ENCODE peak calls at places on chromosomes 2 and 18, in seven cellular contexts. One of them, this sample, is unnamed. For H3K9me3, the result is how much of the 10 kb centered on the place peaks cover.

GRCh38 chr2:227939271-227940027 is 68.0 kb downstream of the DAW1 start:
- DNase-seq in effector memory CD4-positive, alpha-beta T cell: no peak
- DNase-seq in colonic mucosa: no peak
- DNase-seq in tibial artery: no peak
- DNase-seq in neuronal stem cell: peak
- DNase-seq in A549: peak
- DNase-seq in small intestine: peak
- DNase-seq in this sample: no peak

GRCh38 chr18:76467371-76468190 is 27.5 kb downstream of the ZNF516 start:
- DNase-seq in neuronal stem cell: no peak
- DNase-seq in small intestine: no peak
- DNase-seq in colonic mucosa: no peak
- DNase-seq in tibial artery: no peak
- DNase-seq in A549: no peak
- DNase-seq in effector memory CD4-positive, alpha-beta T cell: no peak
- DNase-seq in this sample: no peak

GRCh38 chr2:177599072-177599688 is 206.6 kb downstream of the AGPS start:
- DNase-seq in A549: no peak
- DNase-seq in effector memory CD4-positive, alpha-beta T cell: no peak
- DNase-seq in small intestine: no peak
- DNase-seq in tibial artery: no peak
- DNase-seq in colonic mucosa: no peak
- DNase-seq in neuronal stem cell: no peak
- DNase-seq in this sample: no peak

GRCh38 chr2:12605936-12606335 is 110.8 kb upstream of the TRIB2 start:
- DNase-seq in A549: no peak
- DNase-seq in small intestine: no peak
- DNase-seq in effector memory CD4-positive, alpha-beta T cell: no peak
- DNase-seq in neuronal stem cell: no peak
- DNase-seq in tibial artery: no peak
- DNase-seq in colonic mucosa: no peak
- DNase-seq in this sample: no peak

GRCh38 chr18:66511810-66512209 is 92.1 kb downstream of the CDH19 start:
- DNase-seq in tibial artery: no peak
- DNase-seq in colonic mucosa: no peak
- DNase-seq in small intestine: no peak
- DNase-seq in effector memory CD4-positive, alpha-beta T cell: no peak
- DNase-seq in A549: no peak
- DNase-seq in neuronal stem cell: no peak
- DNase-seq in this sample: no peak

GRCh38 chr2:125318740-125319139 is 1293.7 kb downstream of the CNTNAP5 start:
- DNase-seq in A549: no peak
- DNase-seq in colonic mucosa: no peak
- DNase-seq in small intestine: no peak
- DNase-seq in neuronal stem cell: no peak
- DNase-seq in tibial artery: no peak
- DNase-seq in effector memory CD4-positive, alpha-beta T cell: no peak
- DNase-seq in this sample: no peak

GRCh38 chr18:79523738-79524180 is 128.0 kb downstream of the NFATC1 start:
- DNase-seq in A549: no peak
- DNase-seq in neuronal stem cell: no peak
- DNase-seq in tibial artery: peak
- DNase-seq in effector memory CD4-positive, alpha-beta T cell: peak
- DNase-seq in colonic mucosa: peak
- DNase-seq in small intestine: peak
- DNase-seq in this sample: no peak

GRCh38 chr18:6057604-6058003 is 162.3 kb upstream of the TMEM200C start:
- DNase-seq in neuronal stem cell: no peak
- DNase-seq in small intestine: no peak
- DNase-seq in effector memory CD4-positive, alpha-beta T cell: no peak
- DNase-seq in A549: no peak
- DNase-seq in colonic mucosa: no peak
- DNase-seq in tibial artery: no peak
- DNase-seq in this sample: no peak

GRCh38 chr2:65033178-65033577 is 23.0 kb upstream of the CEP68 start:
- DNase-seq in neuronal stem cell: no peak
- DNase-seq in tibial artery: no peak
- DNase-seq in A549: peak
- DNase-seq in effector memory CD4-positive, alpha-beta T cell: no peak
- DNase-seq in small intestine: no peak
- DNase-seq in colonic mucosa: no peak
- DNase-seq in this sample: no peak

GRCh38 chr18:33560686-33561370 is 17.2 kb upstream of the ASXL3 start:
- DNase-seq in tibial artery: no peak
- DNase-seq in A549: no peak
- DNase-seq in neuronal stem cell: no peak
- DNase-seq in small intestine: no peak
- DNase-seq in colonic mucosa: peak
- DNase-seq in effector memory CD4-positive, alpha-beta T cell: no peak
- DNase-seq in this sample: no peak

GRCh38 chr2:169716229-169716886 is 17.3 kb upstream of the KLHL23 start:
- DNase-seq in neuronal stem cell: no peak
- DNase-seq in effector memory CD4-positive, alpha-beta T cell: no peak
- DNase-seq in colonic mucosa: peak
- DNase-seq in small intestine: peak
- DNase-seq in A549: no peak
- DNase-seq in tibial artery: no peak
- DNase-seq in this sample: no peak

GRCh38 chr18:75214766-75215515 is 4.3 kb downstream of the TSHZ1 start:
- DNase-seq in A549: no peak
- DNase-seq in colonic mucosa: peak
- DNase-seq in neuronal stem cell: no peak
- DNase-seq in effector memory CD4-positive, alpha-beta T cell: no peak
- DNase-seq in tibial artery: no peak
- DNase-seq in small intestine: peak
- DNase-seq in this sample: no peak

GRCh38 chr2:237497820-237498128 is 10.7 kb downstream of the MLPH start:
- DNase-seq in colonic mucosa: no peak
- DNase-seq in effector memory CD4-positive, alpha-beta T cell: no peak
- DNase-seq in neuronal stem cell: no peak
- DNase-seq in small intestine: no peak
- DNase-seq in tibial artery: peak
- DNase-seq in A549: no peak
- DNase-seq in this sample: no peak

GRCh38 chr2:231379266-231380215 is 16.0 kb upstream of the B3GNT7 start:
- DNase-seq in effector memory CD4-positive, alpha-beta T cell: no peak
- DNase-seq in A549: no peak
- DNase-seq in neuronal stem cell: no peak
- DNase-seq in tibial artery: no peak
- DNase-seq in small intestine: peak
- DNase-seq in colonic mucosa: peak
- DNase-seq in this sample: no peak

GRCh38 chr2:176677746-176678145 is 408.5 kb downstream of the MTX2 start:
- DNase-seq in tibial artery: no peak
- DNase-seq in A549: no peak
- DNase-seq in neuronal stem cell: no peak
- DNase-seq in effector memory CD4-positive, alpha-beta T cell: no peak
- DNase-seq in small intestine: no peak
- DNase-seq in colonic mucosa: no peak
- DNase-seq in this sample: no peak

GRCh38 chr2:119337749-119338148 is 28.9 kb downstream of the C2orf76 start:
- DNase-seq in tibial artery: no peak
- DNase-seq in A549: no peak
- DNase-seq in colonic mucosa: no peak
- DNase-seq in small intestine: no peak
- DNase-seq in effector memory CD4-positive, alpha-beta T cell: no peak
- DNase-seq in neuronal stem cell: no peak
- DNase-seq in this sample: no peak

GRCh38 chr2:177265386-177265690 is 811 bp upstream of the NFE2L2 start:
- DNase-seq in neuronal stem cell: no peak
- DNase-seq in colonic mucosa: peak
- DNase-seq in tibial artery: peak
- DNase-seq in A549: no peak
- DNase-seq in effector memory CD4-positive, alpha-beta T cell: no peak
- DNase-seq in small intestine: no peak
- DNase-seq in this sample: no peak

GRCh38 chr2:203705184-203705583 is 1.3 kb upstream of the CD28 start:
- DNase-seq in effector memory CD4-positive, alpha-beta T cell: peak
- DNase-seq in neuronal stem cell: no peak
- DNase-seq in small intestine: no peak
- DNase-seq in A549: no peak
- DNase-seq in colonic mucosa: no peak
- DNase-seq in tibial artery: no peak
- DNase-seq in this sample: no peak

GRCh38 chr18:28176933-28177827 is at the start of gene CDH2:
- DNase-seq in tibial artery: no peak
- DNase-seq in A549: peak
- DNase-seq in effector memory CD4-positive, alpha-beta T cell: no peak
- DNase-seq in small intestine: no peak
- DNase-seq in neuronal stem cell: peak
- DNase-seq in colonic mucosa: no peak
- DNase-seq in this sample: peak

GRCh38 chr2:70083344-70084156 is 3.7 kb upstream of the PCBP1 start:
- DNase-seq in tibial artery: no peak
- DNase-seq in small intestine: peak
- DNase-seq in effector memory CD4-positive, alpha-beta T cell: peak
- DNase-seq in colonic mucosa: peak
- DNase-seq in neuronal stem cell: no peak
- DNase-seq in A549: no peak
- DNase-seq in this sample: no peak

DNA sequence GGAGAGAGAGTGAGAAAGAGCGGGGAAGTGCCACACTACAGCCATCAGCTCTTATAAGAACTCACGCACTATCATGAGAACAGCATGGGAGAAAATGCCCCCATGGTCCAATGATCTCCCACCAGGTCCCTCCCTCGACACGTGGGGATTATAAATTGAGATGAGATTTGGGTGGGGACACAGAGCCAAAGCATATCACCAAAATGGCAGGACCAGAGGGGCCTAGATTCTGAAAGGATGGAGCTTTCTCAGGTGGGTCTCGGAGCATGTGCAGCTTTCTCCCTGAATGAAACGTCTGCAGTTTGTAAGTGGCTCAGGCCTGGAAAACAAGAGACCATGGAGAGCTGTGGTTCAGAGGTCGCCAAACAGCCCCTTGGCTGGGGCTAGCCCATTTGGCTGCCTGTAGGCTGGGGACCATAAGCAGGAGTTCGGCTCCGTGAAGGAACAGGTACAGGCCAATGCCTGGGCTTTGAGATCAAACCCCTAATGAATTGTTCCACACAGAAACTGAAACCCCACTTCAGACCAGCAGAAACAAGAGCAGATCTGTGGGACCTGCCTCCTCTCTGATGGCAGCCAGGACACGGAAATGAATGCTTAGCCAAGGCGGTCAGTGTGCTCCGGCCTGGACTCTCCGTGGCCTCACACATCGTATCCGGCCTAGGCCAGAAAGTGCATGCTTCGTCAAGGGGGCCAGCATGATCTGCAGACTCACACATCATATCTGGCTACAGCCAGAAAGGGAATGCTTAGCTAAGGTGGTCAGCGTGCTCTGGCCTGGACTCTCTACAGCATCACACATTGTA is 111.2 kb upstream of the TMEM18 start:
- DNase-seq in A549: no peak
- DNase-seq in small intestine: no peak
- DNase-seq in colonic mucosa: no peak
- DNase-seq in neuronal stem cell: no peak
- DNase-seq in tibial artery: no peak
- DNase-seq in effector memory CD4-positive, alpha-beta T cell: no peak
- DNase-seq in this sample: no peak
- H3K4me3 ChIP-seq in A549: no peak
- H3K4me3 ChIP-seq in small intestine: no peak
- H3K4me3 ChIP-seq in colonic mucosa: no peak
- H3K4me3 ChIP-seq in neuronal stem cell: no peak
- H3K4me3 ChIP-seq in tibial artery: no peak
- H3K4me3 ChIP-seq in effector memory CD4-positive, alpha-beta T cell: no peak
- H3K4me3 ChIP-seq in this sample: no peak

GRCh38 chr2:487495-488079 is 189.6 kb downstream of the TMEM18 start:
- DNase-seq in neuronal stem cell: no peak
- DNase-seq in effector memory CD4-positive, alpha-beta T cell: no peak
- DNase-seq in small intestine: no peak
- DNase-seq in colonic mucosa: no peak
- DNase-seq in A549: no peak
- DNase-seq in tibial artery: no peak
- DNase-seq in this sample: no peak
- H3K9me3 ChIP-seq in neuronal stem cell: under half
- H3K9me3 ChIP-seq in effector memory CD4-positive, alpha-beta T cell: under half
- H3K9me3 ChIP-seq in small intestine: under half
- H3K9me3 ChIP-seq in colonic mucosa: under half
- H3K9me3 ChIP-seq in A549: under half
- H3K9me3 ChIP-seq in tibial artery: under half
- H3K9me3 ChIP-seq in this sample: under half

DNA sequence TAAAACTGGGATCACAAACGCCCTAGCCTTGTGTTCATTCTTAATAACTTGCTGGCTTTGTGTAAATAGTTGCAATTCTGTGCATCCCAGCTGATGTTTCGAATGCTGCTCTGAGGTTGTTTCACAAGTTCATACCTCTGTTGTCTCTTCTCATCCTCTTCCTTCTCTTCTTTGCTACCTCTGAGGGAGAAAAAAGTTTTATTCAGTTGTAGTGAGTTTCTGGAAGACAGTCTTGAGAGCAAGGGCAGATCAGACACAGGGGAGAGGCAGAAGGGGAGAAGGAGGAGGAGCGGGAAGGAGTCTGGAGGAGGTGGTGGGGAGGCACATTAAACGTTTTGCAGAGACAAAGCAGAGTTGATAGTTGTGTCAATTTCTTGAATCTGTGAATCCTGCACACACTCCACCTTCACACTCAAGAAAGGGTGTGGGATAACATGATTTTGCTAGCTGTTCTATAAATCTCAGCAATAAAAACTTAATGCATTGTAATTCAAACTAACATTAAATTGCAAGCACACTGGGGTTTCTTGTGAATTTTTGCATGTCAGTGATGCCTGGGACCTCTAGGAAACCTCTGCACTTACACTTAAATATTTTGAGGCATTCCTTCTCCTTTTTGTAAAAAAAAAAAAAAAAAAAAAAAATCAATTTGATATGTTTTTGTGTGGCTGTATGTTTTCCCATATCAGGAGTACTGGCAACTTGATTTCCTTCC is 6.9 kb downstream of the MEIS1 start:
- DNase-seq in A549: no peak
- DNase-seq in small intestine: no peak
- DNase-seq in tibial artery: no peak
- DNase-seq in effector memory CD4-positive, alpha-beta T cell: no peak
- DNase-seq in colonic mucosa: no peak
- DNase-seq in neuronal stem cell: no peak
- DNase-seq in this sample: no peak
- H3K4me3 ChIP-seq in A549: no peak
- H3K4me3 ChIP-seq in small intestine: no peak
- H3K4me3 ChIP-seq in tibial artery: peak
- H3K4me3 ChIP-seq in effector memory CD4-positive, alpha-beta T cell: no peak
- H3K4me3 ChIP-seq in colonic mucosa: no peak
- H3K4me3 ChIP-seq in neuronal stem cell: no peak
- H3K4me3 ChIP-seq in this sample: peak

GRCh38 chr2:3046170-3046865 is 331.3 kb downstream of the EIPR1 start:
- DNase-seq in tibial artery: no peak
- DNase-seq in effector memory CD4-positive, alpha-beta T cell: no peak
- DNase-seq in neuronal stem cell: no peak
- DNase-seq in colonic mucosa: no peak
- DNase-seq in A549: no peak
- DNase-seq in small intestine: no peak
- DNase-seq in this sample: no peak
- H3K9me3 ChIP-seq in tibial artery: under half
- H3K9me3 ChIP-seq in effector memory CD4-positive, alpha-beta T cell: under half
- H3K9me3 ChIP-seq in neuronal stem cell: under half
- H3K9me3 ChIP-seq in colonic mucosa: under half
- H3K9me3 ChIP-seq in A549: under half
- H3K9me3 ChIP-seq in small intestine: under half
- H3K9me3 ChIP-seq in this sample: under half

This sample was measured in aorta.